ENCODE peak calls at places on chromosomes 11 and 22, in nine cellular contexts. One of them, this sample, is unnamed. For H3K9me3, the result is how much of the 10 kb centered on the place peaks cover.

GRCh38 chr11:65873280-65874156 is 918 bp upstream of the EFEMP2 start:
- DNase-seq in CD8-positive, alpha-beta memory T cell: peak
- DNase-seq in H1: peak
- DNase-seq in body of pancreas: peak
- DNase-seq in T-helper 17 cell: peak
- DNase-seq in ovary: peak
- DNase-seq in right atrium auricular region: peak
- DNase-seq in HCT116: peak
- DNase-seq in ascending aorta: peak
- DNase-seq in this sample: peak

GRCh38 chr22:43992331-43992821 is 31.7 kb upstream of the PARVB start:
- DNase-seq in body of pancreas: no peak
- DNase-seq in H1: no peak
- DNase-seq in T-helper 17 cell: no peak
- DNase-seq in ascending aorta: no peak
- DNase-seq in HCT116: no peak
- DNase-seq in right atrium auricular region: no peak
- DNase-seq in ovary: no peak
- DNase-seq in CD8-positive, alpha-beta memory T cell: no peak
- DNase-seq in this sample: peak

GRCh38 chr11:117220999-117221774 is 10.7 kb downstream of the PCSK7 start:
- DNase-seq in right atrium auricular region: no peak
- DNase-seq in body of pancreas: peak
- DNase-seq in T-helper 17 cell: no peak
- DNase-seq in ovary: peak
- DNase-seq in HCT116: no peak
- DNase-seq in CD8-positive, alpha-beta memory T cell: no peak
- DNase-seq in ascending aorta: no peak
- DNase-seq in H1: no peak
- DNase-seq in this sample: no peak

GRCh38 chr22:25334091-25334490 is 114.7 kb downstream of the CRYBB2 start:
- DNase-seq in H1: no peak
- DNase-seq in right atrium auricular region: no peak
- DNase-seq in T-helper 17 cell: no peak
- DNase-seq in CD8-positive, alpha-beta memory T cell: no peak
- DNase-seq in body of pancreas: peak
- DNase-seq in HCT116: peak
- DNase-seq in ovary: no peak
- DNase-seq in ascending aorta: no peak
- DNase-seq in this sample: no peak

GRCh38 chr11:83948205-83948604 is 662.0 kb upstream of the CCDC90B start:
- DNase-seq in HCT116: no peak
- DNase-seq in CD8-positive, alpha-beta memory T cell: no peak
- DNase-seq in right atrium auricular region: no peak
- DNase-seq in T-helper 17 cell: no peak
- DNase-seq in ovary: no peak
- DNase-seq in H1: no peak
- DNase-seq in ascending aorta: no peak
- DNase-seq in body of pancreas: no peak
- DNase-seq in this sample: no peak

GRCh38 chr11:34379081-34379480 is 21.3 kb upstream of the ABTB2 start:
- DNase-seq in HCT116: no peak
- DNase-seq in body of pancreas: no peak
- DNase-seq in ovary: no peak
- DNase-seq in CD8-positive, alpha-beta memory T cell: no peak
- DNase-seq in H1: no peak
- DNase-seq in ascending aorta: no peak
- DNase-seq in T-helper 17 cell: no peak
- DNase-seq in right atrium auricular region: no peak
- DNase-seq in this sample: no peak

GRCh38 chr22:24189249-24190158 is 8.2 kb downstream of the SUSD2 start:
- DNase-seq in H1: peak
- DNase-seq in ovary: peak
- DNase-seq in HCT116: no peak
- DNase-seq in CD8-positive, alpha-beta memory T cell: peak
- DNase-seq in T-helper 17 cell: no peak
- DNase-seq in body of pancreas: peak
- DNase-seq in right atrium auricular region: peak
- DNase-seq in ascending aorta: no peak
- DNase-seq in this sample: peak

GRCh38 chr11:31060880-31061279 is 308.7 kb downstream of the DCDC1 start:
- DNase-seq in H1: no peak
- DNase-seq in right atrium auricular region: no peak
- DNase-seq in T-helper 17 cell: no peak
- DNase-seq in ascending aorta: no peak
- DNase-seq in HCT116: no peak
- DNase-seq in CD8-positive, alpha-beta memory T cell: no peak
- DNase-seq in ovary: no peak
- DNase-seq in body of pancreas: peak
- DNase-seq in this sample: no peak

GRCh38 chr22:24810043-24810749 is 4.2 kb downstream of the SGSM1 start:
- DNase-seq in H1: no peak
- DNase-seq in body of pancreas: no peak
- DNase-seq in HCT116: no peak
- DNase-seq in ascending aorta: peak
- DNase-seq in ovary: no peak
- DNase-seq in T-helper 17 cell: no peak
- DNase-seq in CD8-positive, alpha-beta memory T cell: no peak
- DNase-seq in right atrium auricular region: no peak
- DNase-seq in this sample: no peak

GRCh38 chr11:97745515-97746050 is 1275.2 kb upstream of the CNTN5 start:
- DNase-seq in HCT116: no peak
- DNase-seq in CD8-positive, alpha-beta memory T cell: no peak
- DNase-seq in T-helper 17 cell: no peak
- DNase-seq in right atrium auricular region: no peak
- DNase-seq in H1: no peak
- DNase-seq in ovary: no peak
- DNase-seq in ascending aorta: no peak
- DNase-seq in body of pancreas: no peak
- DNase-seq in this sample: no peak

GRCh38 chr22:39448205-39449054 is 8.4 kb upstream of the MGAT3 start:
- DNase-seq in body of pancreas: no peak
- DNase-seq in T-helper 17 cell: no peak
- DNase-seq in ovary: no peak
- DNase-seq in HCT116: no peak
- DNase-seq in CD8-positive, alpha-beta memory T cell: no peak
- DNase-seq in right atrium auricular region: no peak
- DNase-seq in ascending aorta: no peak
- DNase-seq in H1: no peak
- DNase-seq in this sample: no peak

GRCh38 chr11:64631675-64632074 is 40.7 kb downstream of the SLC22A12 start:
- DNase-seq in ovary: no peak
- DNase-seq in ascending aorta: no peak
- DNase-seq in CD8-positive, alpha-beta memory T cell: no peak
- DNase-seq in HCT116: no peak
- DNase-seq in body of pancreas: no peak
- DNase-seq in H1: no peak
- DNase-seq in right atrium auricular region: no peak
- DNase-seq in T-helper 17 cell: no peak
- DNase-seq in this sample: no peak

GRCh38 chr22:48331691-48332220 is 1495.9 kb downstream of the BRD1 start:
- DNase-seq in H1: no peak
- DNase-seq in HCT116: no peak
- DNase-seq in T-helper 17 cell: no peak
- DNase-seq in ascending aorta: no peak
- DNase-seq in ovary: no peak
- DNase-seq in CD8-positive, alpha-beta memory T cell: no peak
- DNase-seq in right atrium auricular region: no peak
- DNase-seq in body of pancreas: no peak
- DNase-seq in this sample: no peak

GRCh38 chr22:48333816-48334735 is 1493.6 kb downstream of the BRD1 start:
- DNase-seq in H1: no peak
- DNase-seq in body of pancreas: no peak
- DNase-seq in CD8-positive, alpha-beta memory T cell: no peak
- DNase-seq in ovary: no peak
- DNase-seq in right atrium auricular region: no peak
- DNase-seq in T-helper 17 cell: no peak
- DNase-seq in ascending aorta: no peak
- DNase-seq in HCT116: no peak
- DNase-seq in this sample: no peak

GRCh38 chr22:48332438-48333322 is 1495.0 kb downstream of the BRD1 start:
- DNase-seq in H1: no peak
- DNase-seq in ovary: no peak
- DNase-seq in right atrium auricular region: no peak
- DNase-seq in CD8-positive, alpha-beta memory T cell: no peak
- DNase-seq in T-helper 17 cell: no peak
- DNase-seq in HCT116: no peak
- DNase-seq in body of pancreas: no peak
- DNase-seq in ascending aorta: no peak
- DNase-seq in this sample: no peak

GRCh38 chr22:48333323-48333763 is 1494.3 kb downstream of the BRD1 start:
- DNase-seq in CD8-positive, alpha-beta memory T cell: no peak
- DNase-seq in right atrium auricular region: no peak
- DNase-seq in ovary: no peak
- DNase-seq in HCT116: no peak
- DNase-seq in H1: no peak
- DNase-seq in T-helper 17 cell: no peak
- DNase-seq in ascending aorta: no peak
- DNase-seq in body of pancreas: no peak
- DNase-seq in this sample: no peak

DNA sequence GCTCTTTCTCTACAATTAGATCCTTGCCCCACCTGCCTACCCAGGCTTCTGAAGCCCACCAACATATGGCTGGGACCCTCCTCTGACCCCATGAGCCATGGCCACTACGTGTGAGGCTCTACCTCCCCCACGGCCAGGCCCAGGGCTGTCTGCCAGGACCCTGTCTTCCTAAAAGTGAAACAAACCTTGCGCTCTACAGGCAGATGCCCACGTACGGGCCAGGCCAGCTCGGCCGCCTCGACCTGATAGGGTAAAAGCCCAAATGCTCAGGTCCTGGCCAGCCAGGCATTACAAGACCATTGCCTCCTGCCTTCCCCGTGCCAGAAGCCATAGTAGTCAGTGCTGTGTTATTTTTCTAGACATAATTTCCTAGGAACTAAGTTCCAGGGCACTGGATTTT is 1496.4 kb downstream of the BRD1 start:
- DNase-seq in T-helper 17 cell: no peak
- DNase-seq in H1: no peak
- DNase-seq in CD8-positive, alpha-beta memory T cell: no peak
- DNase-seq in HCT116: no peak
- DNase-seq in ovary: no peak
- DNase-seq in right atrium auricular region: no peak
- DNase-seq in body of pancreas: no peak
- DNase-seq in ascending aorta: no peak
- DNase-seq in this sample: no peak
- H3K9me3 ChIP-seq in T-helper 17 cell: under half
- H3K9me3 ChIP-seq in H1: under half
- H3K9me3 ChIP-seq in CD8-positive, alpha-beta memory T cell: under half
- H3K9me3 ChIP-seq in HCT116: under half
- H3K9me3 ChIP-seq in ovary: under half
- H3K9me3 ChIP-seq in right atrium auricular region: under half
- H3K9me3 ChIP-seq in body of pancreas: under half
- H3K9me3 ChIP-seq in ascending aorta: under half
- H3K9me3 ChIP-seq in this sample: under half

GRCh38 chr22:48960981-48961655 is 866.6 kb downstream of the BRD1 start:
- DNase-seq in HCT116: no peak
- DNase-seq in H1: no peak
- DNase-seq in right atrium auricular region: peak
- DNase-seq in CD8-positive, alpha-beta memory T cell: no peak
- DNase-seq in body of pancreas: no peak
- DNase-seq in ascending aorta: peak
- DNase-seq in ovary: no peak
- DNase-seq in T-helper 17 cell: no peak
- DNase-seq in this sample: peak

GRCh38 chr22:48960576-48960975 is 867.1 kb downstream of the BRD1 start:
- DNase-seq in ovary: no peak
- DNase-seq in ascending aorta: peak
- DNase-seq in T-helper 17 cell: no peak
- DNase-seq in body of pancreas: no peak
- DNase-seq in H1: no peak
- DNase-seq in CD8-positive, alpha-beta memory T cell: no peak
- DNase-seq in right atrium auricular region: no peak
- DNase-seq in HCT116: no peak
- DNase-seq in this sample: no peak

GRCh38 chr22:48957311-48957986 is 870.2 kb downstream of the BRD1 start:
- DNase-seq in body of pancreas: no peak
- DNase-seq in T-helper 17 cell: no peak
- DNase-seq in H1: no peak
- DNase-seq in right atrium auricular region: peak
- DNase-seq in ascending aorta: peak
- DNase-seq in HCT116: no peak
- DNase-seq in ovary: no peak
- DNase-seq in CD8-positive, alpha-beta memory T cell: no peak
- DNase-seq in this sample: peak

GRCh38 chr22:48957987-48958321 is 869.7 kb downstream of the BRD1 start:
- DNase-seq in body of pancreas: no peak
- DNase-seq in CD8-positive, alpha-beta memory T cell: no peak
- DNase-seq in ovary: no peak
- DNase-seq in T-helper 17 cell: no peak
- DNase-seq in H1: no peak
- DNase-seq in ascending aorta: peak
- DNase-seq in right atrium auricular region: peak
- DNase-seq in HCT116: no peak
- DNase-seq in this sample: no peak

DNA sequence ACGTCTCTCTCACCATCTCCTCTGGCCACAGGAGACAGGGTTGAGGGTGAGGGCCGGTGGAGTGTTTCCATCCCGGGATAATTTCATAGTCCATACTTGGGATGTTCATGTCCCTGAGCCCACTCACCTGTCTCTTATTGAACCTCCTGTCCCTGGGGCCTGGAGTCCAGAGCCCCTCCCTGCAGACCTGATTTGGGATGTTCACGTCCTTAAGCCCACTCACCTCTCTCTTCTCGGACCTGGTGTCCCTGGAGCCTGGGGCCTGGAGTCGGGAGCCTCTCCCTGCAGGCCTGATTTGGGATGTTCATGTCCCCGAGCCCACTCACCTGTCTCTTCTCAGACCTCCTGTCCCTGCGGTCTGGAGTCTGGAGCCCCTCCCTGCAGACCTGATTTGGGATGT is 868.2 kb downstream of the BRD1 start:
- DNase-seq in ovary: no peak
- DNase-seq in T-helper 17 cell: no peak
- DNase-seq in ascending aorta: peak
- DNase-seq in HCT116: no peak
- DNase-seq in CD8-positive, alpha-beta memory T cell: no peak
- DNase-seq in right atrium auricular region: peak
- DNase-seq in H1: no peak
- DNase-seq in body of pancreas: no peak
- DNase-seq in this sample: peak
- H3K9me3 ChIP-seq in ovary: under half
- H3K9me3 ChIP-seq in T-helper 17 cell: under half
- H3K9me3 ChIP-seq in ascending aorta: under half
- H3K9me3 ChIP-seq in HCT116: under half
- H3K9me3 ChIP-seq in CD8-positive, alpha-beta memory T cell: under half
- H3K9me3 ChIP-seq in right atrium auricular region: under half
- H3K9me3 ChIP-seq in H1: under half
- H3K9me3 ChIP-seq in body of pancreas: under half
- H3K9me3 ChIP-seq in this sample: under half

GRCh38 chr11:40746282-40746681 is 713.2 kb downstream of the LRRC4C start:
- DNase-seq in ovary: no peak
- DNase-seq in body of pancreas: no peak
- DNase-seq in H1: no peak
- DNase-seq in ascending aorta: no peak
- DNase-seq in HCT116: no peak
- DNase-seq in right atrium auricular region: no peak
- DNase-seq in T-helper 17 cell: no peak
- DNase-seq in CD8-positive, alpha-beta memory T cell: no peak
- DNase-seq in this sample: no peak
- H3K9me3 ChIP-seq in ovary: under half
- H3K9me3 ChIP-seq in body of pancreas: under half
- H3K9me3 ChIP-seq in H1: under half
- H3K9me3 ChIP-seq in ascending aorta: under half
- H3K9me3 ChIP-seq in HCT116: under half
- H3K9me3 ChIP-seq in right atrium auricular region: under half
- H3K9me3 ChIP-seq in T-helper 17 cell: under half
- H3K9me3 ChIP-seq in CD8-positive, alpha-beta memory T cell: under half
- H3K9me3 ChIP-seq in this sample: under half

GRCh38 chr11:14542384-14542783 is 22.2 kb upstream of the PSMA1 start:
- DNase-seq in H1: no peak
- DNase-seq in right atrium auricular region: no peak
- DNase-seq in ovary: no peak
- DNase-seq in HCT116: no peak
- DNase-seq in CD8-positive, alpha-beta memory T cell: no peak
- DNase-seq in ascending aorta: no peak
- DNase-seq in T-helper 17 cell: no peak
- DNase-seq in body of pancreas: no peak
- DNase-seq in this sample: no peak
- H3K9me3 ChIP-seq in H1: under half
- H3K9me3 ChIP-seq in right atrium auricular region: under half
- H3K9me3 ChIP-seq in ovary: under half
- H3K9me3 ChIP-seq in HCT116: under half
- H3K9me3 ChIP-seq in CD8-positive, alpha-beta memory T cell: under half
- H3K9me3 ChIP-seq in ascending aorta: under half
- H3K9me3 ChIP-seq in T-helper 17 cell: under half
- H3K9me3 ChIP-seq in body of pancreas: under half
- H3K9me3 ChIP-seq in this sample: under half

This sample was measured in upper lobe of right lung.